ENCODE peak calls at places on chromosomes 11 and 22, in nine cellular contexts. P is tibial nerve, K is heart left ventricle, G is neuronal stem cell, U is OCI-LY7, S is colonic mucosa, M is esophagus squamous epithelium, C is Karpas-422, T is adrenal gland. W is an unnamed sample. For H3K36me3 and H3K4me1, the result is how much of the 10 kb centered on the place peaks cover.

GRCh38 chr22:20777420-20778177 is 3.7 kb downstream of the SERPIND1 start:
- DNase-seq in P (no peak), K (no peak), G (no peak), U (no peak), S (peak), M (no peak), C (no peak), T (peak), W (no peak)

GRCh38 chr22:25900880-25901279 is 158.9 kb downstream of the MYO18B start:
- DNase-seq in P (no peak), K (no peak), G (no peak), U (no peak), S (no peak), M (no peak), C (peak), T (no peak), W (no peak)

GRCh38 chr11:59754494-59754858 is 700 bp upstream of the STX3 start:
- DNase-seq in P (no peak), K (peak), G (no peak), U (peak), S (peak), M (no peak), C (peak), T (peak), W (no peak)

GRCh38 chr11:65663634-65664200 is 1.0 kb upstream of the RELA start:
- DNase-seq in P (no peak), K (no peak), G (no peak), U (peak), S (peak), M (no peak), C (peak), T (peak), W (peak)

GRCh38 chr22:38327805-38328204 is 10.6 kb upstream of the CSNK1E start:
- DNase-seq in P (no peak), K (no peak), G (no peak), U (no peak), S (no peak), M (no peak), C (no peak), T (no peak), W (no peak)

GRCh38 chr22:50035131-50035881 is 22.7 kb upstream of the IL17REL start:
- DNase-seq in P (no peak), K (no peak), G (no peak), U (no peak), S (no peak), M (no peak), C (no peak), T (no peak), W (no peak)

GRCh38 chr22:30245985-30246901 is at the start of gene LIF:
- DNase-seq in P (no peak), K (no peak), G (no peak), U (no peak), S (peak), M (no peak), C (no peak), T (no peak), W (no peak)

GRCh38 chr11:130798280-130798679 is 118.0 kb downstream of the SNX19 start:
- DNase-seq in P (no peak), K (no peak), G (no peak), U (no peak), S (no peak), M (no peak), C (no peak), T (no peak), W (no peak)

GRCh38 chr11:35111171-35112055 is 27.6 kb upstream of the CD44 start:
- DNase-seq in P (no peak), K (no peak), G (no peak), U (no peak), S (peak), M (no peak), C (no peak), T (peak), W (no peak)

GRCh38 chr11:72048718-72049460 is 31.5 kb downstream of the NUMA1 start:
- DNase-seq in P (no peak), K (no peak), G (no peak), U (no peak), S (no peak), M (no peak), C (no peak), T (peak), W (no peak)

GRCh38 chr11:62575156-62575555 is 1.5 kb upstream of the EEF1G start:
- DNase-seq in P (no peak), K (no peak), G (no peak), U (no peak), S (peak), M (no peak), C (no peak), T (no peak), W (no peak)

GRCh38 chr11:62573006-62573591 is 592 bp downstream of the EEF1G start:
- DNase-seq in P (no peak), K (no peak), G (no peak), U (peak), S (no peak), M (no peak), C (peak), T (peak), W (no peak)

GRCh38 chr11:62575837-62576236 is 2.1 kb upstream of the EEF1G start:
- DNase-seq in P (no peak), K (no peak), G (no peak), U (no peak), S (no peak), M (no peak), C (no peak), T (no peak), W (no peak)

GRCh38 chr11:62573592-62574362 is at the start of gene EEF1G:
- DNase-seq in P (peak), K (peak), G (peak), U (peak), S (peak), M (peak), C (peak), T (peak), W (peak)

GRCh38 chr11:62574363-62575057 is 819 bp upstream of the EEF1G start:
- DNase-seq in P (no peak), K (peak), G (no peak), U (peak), S (peak), M (no peak), C (peak), T (peak), W (no peak)
- H3K36me3 ChIP-seq in P (under half), K (half or more), G (under half), U (half or more), S (under half), M (under half), C (under half), T (under half), W (under half)

GRCh38 chr22:46052331-46052771 is 75.4 kb upstream of the WNT7B start:
- DNase-seq in P (peak), K (no peak), G (no peak), U (no peak), S (no peak), M (no peak), C (no peak), T (peak), W (no peak)
- H3K4me1 ChIP-seq in P (under half), K (under half), G (under half), U (under half), S (under half), M (half or more), C (half or more), T (under half), W (under half)

GRCh38 chr11:28383471-28383870 is 275.3 kb downstream of the METTL15 start:
- DNase-seq in P (no peak), K (no peak), G (no peak), U (no peak), S (no peak), M (no peak), C (no peak), T (no peak), W (no peak)

GRCh38 chr11:28384418-28384817 is 276.2 kb downstream of the METTL15 start:
- DNase-seq in P (no peak), K (no peak), G (no peak), U (no peak), S (no peak), M (no peak), C (no peak), T (no peak), W (no peak)
- H3K27ac ChIP-seq in P (no peak), K (no peak), G (no peak), U (no peak), S (no peak), M (no peak), C (no peak), T (no peak), W (no peak)

GRCh38 chr11:3684129-3684685 is 13.0 kb upstream of the CHRNA10 start:
- DNase-seq in P (no peak), K (no peak), G (no peak), U (no peak), S (no peak), M (no peak), C (no peak), T (no peak), W (no peak)
- H3K36me3 ChIP-seq in P (under half), K (half or more), G (under half), U (half or more), S (under half), M (under half), C (half or more), T (under half), W (under half)

GRCh38 chr22:17841836-17842235 is 67.6 kb upstream of the BID start:
- DNase-seq in P (no peak), K (no peak), G (no peak), U (no peak), S (no peak), M (no peak), C (no peak), T (no peak), W (no peak)

GRCh38 chr22:17844150-17844549 is 69.9 kb upstream of the BID start:
- DNase-seq in P (no peak), K (no peak), G (no peak), U (no peak), S (no peak), M (no peak), C (no peak), T (no peak), W (no peak)

GRCh38 chr22:17845340-17845739 is 71.1 kb upstream of the BID start:
- DNase-seq in P (no peak), K (no peak), G (no peak), U (no peak), S (no peak), M (no peak), C (no peak), T (no peak), W (no peak)

GRCh38 chr22:17843189-17843588 is 68.9 kb upstream of the BID start:
- DNase-seq in P (no peak), K (no peak), G (no peak), U (no peak), S (no peak), M (no peak), C (no peak), T (no peak), W (no peak)

GRCh38 chr22:17842386-17842785 is 68.1 kb upstream of the BID start:
- DNase-seq in P (no peak), K (no peak), G (no peak), U (no peak), S (no peak), M (no peak), C (no peak), T (peak), W (no peak)
- H3K4me1 ChIP-seq in P (under half), K (under half), G (under half), U (under half), S (under half), M (under half), C (under half), T (under half), W (under half)

DNA sequence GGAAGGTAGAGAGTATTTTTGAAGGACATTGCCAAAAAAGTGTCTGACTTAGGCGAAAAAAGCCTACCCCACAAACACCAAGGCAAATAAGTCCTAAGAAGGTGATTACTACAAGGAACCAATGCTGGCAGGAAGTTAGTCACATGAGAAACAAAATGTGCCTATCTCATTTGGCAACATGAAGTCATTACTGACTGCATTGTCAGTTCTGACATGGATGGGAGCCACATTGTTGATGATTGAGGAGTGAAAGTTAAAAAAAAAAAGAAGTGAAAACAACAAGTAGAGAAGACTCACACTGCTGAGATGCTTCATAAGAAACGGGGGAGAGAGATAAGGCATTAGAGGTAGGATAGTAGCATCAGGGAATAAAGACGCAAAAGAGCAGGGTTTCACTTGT is 141.5 kb upstream of the FAT3 start:
- DNase-seq in P (no peak), K (no peak), G (no peak), U (no peak), S (no peak), M (no peak), C (no peak), T (no peak), W (no peak)
- H3K27ac ChIP-seq in P (no peak), K (no peak), G (no peak), U (no peak), S (no peak), M (no peak), C (no peak), T (no peak), W (no peak)